ENCODE peak calls at places on chromosomes 2 and 18, in eight cellular contexts. U is RWPE1, V is stomach, I is sigmoid colon, S is fibroblast of the aortic adventitia, W is AG09309, K is AG10803, H is adrenal gland. R is an unnamed sample.

GRCh38 chr18:8177330-8178016 is 431.8 kb upstream of the RAB12 start:
- DNase-seq in U (peak; percentile 25), V (peak; percentile 28), I (no peak), S (peak; percentile 6), W (no peak), K (peak; percentile 9), H (no peak), R (no peak)

GRCh38 chr2:3293221-3293620 is 84.4 kb downstream of the EIPR1 start:
- DNase-seq in U (no peak), V (peak; percentile 9), I (peak; percentile 46), S (no peak), W (no peak), K (no peak), H (no peak), R (no peak)

GRCh38 chr2:226489765-226490164 is 309.9 kb downstream of the IRS1 start:
- DNase-seq in U (peak; percentile 65), V (no peak), I (no peak), S (peak; percentile 77), W (peak; percentile 60), K (peak; percentile 74), H (no peak), R (no peak)

GRCh38 chr2:8480936-8481335 is 200.9 kb upstream of the ID2 start:
- DNase-seq in U (no peak), V (no peak), I (no peak), S (no peak), W (no peak), K (no peak), H (no peak), R (no peak)

GRCh38 chr2:16255120-16255519 is 314.8 kb downstream of the MYCN start:
- DNase-seq in U (no peak), V (no peak), I (no peak), S (no peak), W (no peak), K (no peak), H (no peak), R (no peak)

GRCh38 chr2:33011941-33012340 is 65.2 kb downstream of the LTBP1 start:
- DNase-seq in U (no peak), V (no peak), I (no peak), S (no peak), W (no peak), K (no peak), H (no peak), R (no peak)

GRCh38 chr2:10914272-10914693 is 2.5 kb downstream of the KCNF1 start:
- DNase-seq in U (no peak), V (no peak), I (peak; percentile 60), S (no peak), W (no peak), K (no peak), H (no peak), R (no peak)

GRCh38 chr2:18926633-18927524 is 337.5 kb upstream of the NT5C1B start:
- DNase-seq in U (no peak), V (no peak), I (no peak), S (no peak), W (no peak), K (peak; percentile 29), H (no peak), R (no peak)

GRCh38 chr2:19687260-19687659 is 214.5 kb downstream of the TTC32 start:
- DNase-seq in U (no peak), V (no peak), I (no peak), S (no peak), W (no peak), K (no peak), H (no peak), R (no peak)

GRCh38 chr18:57434177-57434535 is 1.0 kb upstream of the ONECUT2 start:
- DNase-seq in U (no peak), V (no peak), I (no peak), S (no peak), W (no peak), K (no peak), H (no peak), R (no peak)

GRCh38 chr18:23584019-23584970 is 2.0 kb downstream of the NPC1 start:
- DNase-seq in U (no peak), V (no peak), I (no peak), S (no peak), W (no peak), K (no peak), H (no peak), R (no peak)

GRCh38 chr2:16005819-16006536 is 65.6 kb downstream of the MYCN start:
- DNase-seq in U (peak; percentile 46), V (peak; percentile 37), I (no peak), S (no peak), W (no peak), K (no peak), H (no peak), R (no peak)

GRCh38 chr18:12408247-12408869 is 629 bp downstream of the PRELID3A start:
- DNase-seq in U (no peak), V (no peak), I (no peak), S (peak; percentile 45), W (no peak), K (peak; percentile 42), H (no peak), R (no peak)

GRCh38 chr18:74499633-74500032 is 3.5 kb downstream of the CNDP2 start:
- DNase-seq in U (peak; percentile 53), V (peak; percentile 71), I (peak; percentile 73), S (peak; percentile 56), W (no peak), K (peak; percentile 33), H (peak; percentile 29), R (no peak)

GRCh38 chr2:11807156-11808015 is 61.0 kb downstream of the LPIN1 start:
- DNase-seq in U (no peak), V (no peak), I (no peak), S (no peak), W (no peak), K (no peak), H (no peak), R (no peak)

GRCh38 chr2:97730245-97730644 is 16.9 kb downstream of the ZAP70 start:
- DNase-seq in U (peak; percentile 38), V (no peak), I (no peak), S (peak; percentile 8), W (no peak), K (no peak), H (no peak), R (no peak)

GRCh38 chr2:157052685-157053224 is 204.8 kb upstream of the GALNT5 start:
- DNase-seq in U (peak; percentile 44), V (no peak), I (no peak), S (peak; percentile 89), W (peak; percentile 63), K (peak; percentile 87), H (no peak), R (peak; percentile 41)

GRCh38 chr2:62413116-62413663 is 92.8 kb downstream of the TMEM17 start:
- DNase-seq in U (no peak), V (no peak), I (no peak), S (no peak), W (no peak), K (no peak), H (no peak), R (no peak)

GRCh38 chr2:150981826-150982225 is 279.8 kb downstream of the RBM43 start:
- DNase-seq in U (no peak), V (no peak), I (no peak), S (peak; percentile 14), W (no peak), K (peak; percentile 16), H (no peak), R (no peak)

GRCh38 chr2:25314514-25315315 is 27.0 kb downstream of the DNMT3A start:
- DNase-seq in U (no peak), V (peak; percentile 68), I (peak; percentile 88), S (peak; percentile 35), W (no peak), K (no peak), H (peak; percentile 68), R (no peak)

GRCh38 chr2:108184421-108184820 is 55.3 kb upstream of the SULT1C3 start:
- DNase-seq in U (no peak), V (no peak), I (no peak), S (peak; percentile 10), W (no peak), K (peak; percentile 13), H (no peak), R (no peak)

DNA sequence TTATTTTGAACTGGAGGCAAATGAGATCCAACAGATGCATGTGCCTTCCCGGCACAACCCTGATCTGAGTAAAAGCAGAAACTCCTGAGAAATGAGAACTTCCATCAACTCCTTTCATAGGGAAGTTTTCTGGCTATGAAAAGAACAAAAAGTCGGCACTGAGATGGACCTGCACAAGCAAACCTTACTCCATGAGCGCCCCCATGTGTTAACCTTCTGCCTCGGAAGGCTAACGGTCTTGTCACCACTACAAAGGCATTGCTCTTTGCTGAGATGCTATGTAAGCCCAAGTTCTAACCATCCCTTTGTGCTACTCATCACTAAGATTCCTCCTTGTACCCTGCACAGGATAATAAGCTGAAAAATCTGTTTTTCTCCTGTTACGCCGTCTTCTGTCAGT is 57.3 kb upstream of the SULT1C3 start:
- DNase-seq in U (no peak), V (no peak), I (no peak), S (peak; percentile 2), W (no peak), K (no peak), H (no peak), R (no peak)
- TF ChIP-seq CTCF in U (no peak), V (no peak), I (no peak), S (peak; percentile 10), W (peak; percentile 31), K (peak; percentile 11), H (no peak), R (no peak)

DNA sequence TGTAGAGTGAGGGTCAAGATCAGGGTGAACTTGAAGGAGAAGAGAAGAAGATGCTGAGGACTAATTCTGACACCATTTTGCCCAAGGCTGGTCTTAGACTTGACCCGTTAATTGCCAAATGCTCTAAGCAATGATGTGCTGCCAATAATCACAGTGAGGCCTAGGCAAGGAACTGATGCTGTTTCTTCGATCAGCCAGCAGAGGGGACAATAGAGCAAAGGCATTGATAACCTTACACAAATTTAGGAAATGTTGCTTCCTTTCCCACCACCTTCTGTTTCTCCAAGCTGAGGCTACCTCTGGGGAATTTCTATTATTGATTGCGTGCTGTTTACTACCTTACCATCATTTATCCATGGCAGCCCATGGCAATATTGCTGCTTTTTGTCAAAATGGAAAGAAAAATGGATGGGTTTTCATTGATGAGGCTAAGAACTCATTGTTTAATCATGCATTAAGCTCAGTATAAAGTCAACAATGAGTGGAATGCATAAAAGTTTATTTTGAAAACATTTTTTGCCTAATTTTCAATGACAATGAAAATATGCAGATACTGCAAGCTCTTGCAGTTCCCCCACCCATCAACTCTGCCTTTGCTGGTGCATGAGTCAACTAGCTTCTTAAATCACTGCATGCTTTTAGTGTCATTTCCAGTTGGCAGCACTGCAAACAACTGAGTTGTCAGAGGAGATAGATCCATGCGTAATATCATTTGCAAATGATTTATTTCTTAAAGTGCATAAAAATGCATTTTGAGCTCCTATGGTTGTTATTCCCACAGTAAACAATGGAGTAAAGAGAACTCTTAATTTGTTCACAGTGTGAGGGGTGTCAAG is 116.4 kb upstream of the NYAP2 start:
- DNase-seq in U (peak; percentile 22), V (no peak), I (no peak), S (peak; percentile 45), W (no peak), K (peak; percentile 31), H (no peak), R (no peak)
- TF ChIP-seq CTCF in U (peak; percentile 56), V (peak; percentile 36), I (no peak), S (peak; percentile 76), W (peak; percentile 79), K (peak; percentile 78), H (peak; percentile 70), R (peak; percentile 76)

GRCh38 chr2:119476301-119477117 is 44.9 kb downstream of the TMEM37 start:
- DNase-seq in U (peak; percentile 63), V (peak; percentile 63), I (peak; percentile 71), S (peak; percentile 37), W (no peak), K (peak; percentile 36), H (peak; percentile 53), R (peak; percentile 2)
- TF ChIP-seq CTCF in U (peak; percentile 91), V (peak; percentile 98), I (peak; percentile 81), S (peak; percentile 93), W (peak; percentile 92), K (peak; percentile 87), H (peak; percentile 97), R (peak; percentile 92)

GRCh38 chr2:195533771-195534642 is 123.0 kb upstream of the SLC39A10 start:
- DNase-seq in U (peak; percentile 17), V (no peak), I (no peak), S (peak; percentile 94), W (peak; percentile 90), K (peak; percentile 93), H (peak; percentile 85), R (peak; percentile 53)
- TF ChIP-seq CTCF in U (no peak), V (no peak), I (no peak), S (no peak), W (peak; percentile 22), K (peak; percentile 53), H (peak; percentile 47), R (no peak)